ENCODE peak calls at places on chromosomes 12 and 14, in seven cellular contexts. M, U, A, D, W, I and G are unnamed samples.

GRCh38 chr14:101878222-101879211 is 85.9 kb upstream of the DYNC1H1 start:
- DNase-seq in I (no peak), M (no peak), A (no peak), D (peak), U (no peak), W (no peak), G (no peak)

GRCh38 chr12:108884116-108885012 is 4.5 kb downstream of the DAO start:
- DNase-seq in A (peak), D (no peak), M (peak), I (no peak), W (no peak), U (peak), G (no peak)

GRCh38 chr12:112855375-112855774 is 51.4 kb upstream of the OAS1 start:
- DNase-seq in A (peak), D (no peak), M (peak), U (no peak), I (no peak), W (no peak), G (no peak)

GRCh38 chr14:91280129-91280528 is 35.6 kb upstream of the GPR68 start:
- DNase-seq in I (no peak), D (no peak), W (no peak), M (no peak), U (no peak), A (no peak), G (no peak)

GRCh38 chr12:45273717-45274271 is 57.9 kb downstream of the ANO6 start:
- DNase-seq in M (peak), I (no peak), A (peak), W (no peak), U (peak), D (no peak), G (no peak)

GRCh38 chr14:80946187-80946586 is 4.6 kb upstream of the CEP128 start:
- DNase-seq in I (no peak), U (no peak), W (no peak), M (no peak), D (no peak), A (no peak), G (no peak)

GRCh38 chr14:69247691-69248440 is 12.1 kb upstream of the GALNT16 start:
- DNase-seq in M (no peak), A (no peak), I (no peak), D (peak), U (peak), W (no peak), G (no peak)

GRCh38 chr12:4157122-4157521 is 116.4 kb upstream of the CCND2 start:
- DNase-seq in U (no peak), I (no peak), W (no peak), D (no peak), A (no peak), M (no peak), G (no peak)

GRCh38 chr14:35287481-35288013 is 4.6 kb upstream of the PSMA6 start:
- DNase-seq in W (no peak), D (no peak), M (no peak), A (no peak), U (no peak), I (no peak), G (no peak)

GRCh38 chr14:38877744-38878388 is 225.2 kb downstream of the SEC23A start:
- DNase-seq in W (no peak), A (no peak), I (no peak), M (no peak), D (no peak), U (no peak), G (no peak)

GRCh38 chr12:47304161-47304560 is 224.4 kb upstream of the AMIGO2 start:
- DNase-seq in W (no peak), M (no peak), D (no peak), I (no peak), A (no peak), U (no peak), G (no peak)

GRCh38 chr12:124923906-124924734 is 9.7 kb upstream of the UBC start:
- DNase-seq in W (no peak), D (peak), I (no peak), A (no peak), U (no peak), M (no peak), G (no peak)

GRCh38 chr12:4648099-4648498 is 752 bp downstream of the AKAP3 start:
- DNase-seq in I (no peak), M (no peak), D (no peak), A (no peak), W (no peak), U (no peak), G (no peak)

GRCh38 chr12:59929091-59929490 is 333.3 kb downstream of the SLC16A7 start:
- DNase-seq in I (no peak), M (no peak), D (no peak), A (no peak), W (no peak), U (no peak), G (no peak)

GRCh38 chr14:92274055-92274454 is 48.9 kb upstream of the SLC24A4 start:
- DNase-seq in M (no peak), A (no peak), I (no peak), U (no peak), W (no peak), D (no peak), G (no peak)

GRCh38 chr12:91140660-91141045 is 29.4 kb upstream of the LUM start:
- DNase-seq in M (no peak), U (no peak), I (no peak), W (no peak), A (no peak), D (no peak), G (peak)

GRCh38 chr12:96103067-96103650 is 67.8 kb upstream of the LTA4H start:
- DNase-seq in W (no peak), A (no peak), D (peak), U (no peak), M (no peak), I (no peak), G (no peak)

GRCh38 chr12:41992029-41992428 is 152.6 kb downstream of the GXYLT1 start:
- DNase-seq in M (peak), I (no peak), W (no peak), D (no peak), A (no peak), U (no peak), G (no peak)

GRCh38 chr12:103771466-103771865 is 69.6 kb downstream of the NT5DC3 start:
- DNase-seq in W (no peak), U (peak), I (no peak), M (peak), D (peak), A (no peak), G (no peak)

GRCh38 chr12:114834621-114835020 is 150.6 kb upstream of the TBX3 start:
- DNase-seq in A (no peak), U (no peak), M (no peak), W (no peak), D (no peak), I (no peak), G (no peak)

GRCh38 chr14:97524579-97525319 is 727.6 kb downstream of the VRK1 start:
- DNase-seq in U (no peak), I (no peak), W (no peak), D (no peak), A (no peak), M (no peak), G (no peak)

GRCh38 chr12:110688446-110689001 is 391 bp downstream of the HVCN1 start:
- DNase-seq in U (no peak), M (no peak), I (no peak), A (no peak), D (no peak), W (no peak), G (no peak)

GRCh38 chr12:54891717-54892478 is 37.6 kb downstream of the MUCL1 start:
- DNase-seq in I (no peak), W (peak), D (no peak), M (no peak), A (no peak), U (no peak), G (no peak)

GRCh38 chr12:30806989-30807694 is 52.4 kb upstream of the CAPRIN2 start:
- DNase-seq in I (peak), U (peak), W (no peak), M (no peak), A (peak), D (no peak), G (no peak)

GRCh38 chr12:48973531-48973930 is 2.0 kb upstream of the WNT10B start:
- DNase-seq in A (no peak), U (no peak), W (no peak), I (no peak), M (no peak), D (peak), G (no peak)

DNA sequence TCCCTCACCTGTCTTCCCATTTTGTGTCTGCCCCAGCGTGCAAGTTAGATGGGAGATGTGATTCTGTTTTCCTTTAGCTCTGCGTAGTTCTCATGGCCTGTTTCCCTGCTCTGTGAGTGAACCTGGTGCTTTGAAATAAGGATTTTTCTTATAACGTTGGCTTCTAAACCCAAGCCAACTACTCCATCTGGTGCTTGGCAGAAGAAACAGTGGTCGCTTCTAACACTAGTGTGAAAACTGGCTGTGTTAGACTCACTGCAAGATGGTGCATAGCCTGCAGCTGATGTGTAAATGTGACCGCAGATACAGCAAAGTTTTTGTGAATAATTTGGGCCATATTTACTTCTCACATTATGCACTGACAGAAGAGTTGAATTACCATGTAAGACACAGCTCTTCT is 12.2 kb downstream of the GTF2H3 start:
- DNase-seq in I (no peak), M (no peak), W (no peak), D (no peak), U (no peak), A (no peak), G (no peak)
- H3K4me3 ChIP-seq in I (no peak), M (no peak), W (no peak), D (no peak), U (no peak), A (no peak), G (no peak)

DNA sequence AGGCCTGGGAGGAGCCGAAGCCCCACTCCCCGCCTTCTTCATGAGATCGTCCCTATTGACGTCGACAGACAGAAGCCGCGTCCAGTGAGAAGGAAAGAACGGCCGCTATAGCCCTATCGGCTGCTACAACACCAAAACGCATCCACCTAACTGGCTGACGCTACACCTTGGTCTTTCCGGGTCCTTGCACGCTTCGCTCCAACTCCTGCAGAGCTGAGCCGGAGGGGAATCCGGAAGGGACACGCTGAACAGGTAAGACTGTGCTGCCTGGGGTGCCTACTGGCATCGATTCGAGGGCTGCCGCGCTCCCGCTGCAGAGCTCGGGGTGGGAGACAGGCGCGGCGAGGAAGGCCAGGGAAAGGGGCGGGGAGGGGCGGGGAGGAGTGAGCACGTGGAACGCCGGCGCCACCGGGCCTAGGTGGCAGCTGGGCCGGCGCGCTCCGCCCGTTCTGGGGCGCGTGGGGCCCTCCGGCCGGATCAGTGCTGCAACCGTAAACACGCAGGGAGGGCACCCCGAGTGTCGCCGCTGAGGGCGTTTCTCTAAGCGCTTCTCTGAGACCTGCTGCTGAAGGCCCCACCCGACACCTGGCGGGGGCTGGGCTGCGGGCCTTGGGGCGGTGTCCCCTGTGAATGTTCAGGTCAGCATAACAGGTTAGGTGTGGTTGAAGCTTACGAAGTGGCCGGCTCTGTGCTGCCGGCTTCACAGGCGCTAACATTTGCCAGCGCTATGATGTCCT is at the start of gene DCAF4:
- DNase-seq in D (peak), W (peak), I (peak), M (peak), A (peak), U (peak), G (peak)
- TF ChIP-seq POLR2A in D (no peak), W (no peak), I (no peak), M (peak), A (peak), U (no peak), G (no peak)

GRCh38 chr14:54680636-54681035 is 113.7 kb downstream of the SAMD4A start:
- DNase-seq in U (no peak), A (no peak), I (no peak), M (no peak), D (no peak), W (no peak), G (no peak)
- TF ChIP-seq CTCF in U (no peak), A (no peak), I (no peak), M (no peak), D (no peak), W (no peak), G (no peak)

GRCh38 chr14:59439256-59440015 is 25.7 kb downstream of the GPR135 start:
- DNase-seq in A (no peak), U (no peak), D (no peak), I (no peak), W (no peak), M (no peak), G (no peak)
- H3K4me3 ChIP-seq in A (no peak), U (no peak), D (no peak), I (no peak), W (no peak), M (no peak), G (no peak)

GRCh38 chr14:104972301-104973211 is 5.6 kb downstream of the AHNAK2 start:
- DNase-seq in W (peak), I (no peak), A (peak), U (no peak), D (peak), M (peak), G (peak)
- TF ChIP-seq POLR2A in W (no peak), I (no peak), A (no peak), U (no peak), D (no peak), M (no peak), G (no peak)

DNA sequence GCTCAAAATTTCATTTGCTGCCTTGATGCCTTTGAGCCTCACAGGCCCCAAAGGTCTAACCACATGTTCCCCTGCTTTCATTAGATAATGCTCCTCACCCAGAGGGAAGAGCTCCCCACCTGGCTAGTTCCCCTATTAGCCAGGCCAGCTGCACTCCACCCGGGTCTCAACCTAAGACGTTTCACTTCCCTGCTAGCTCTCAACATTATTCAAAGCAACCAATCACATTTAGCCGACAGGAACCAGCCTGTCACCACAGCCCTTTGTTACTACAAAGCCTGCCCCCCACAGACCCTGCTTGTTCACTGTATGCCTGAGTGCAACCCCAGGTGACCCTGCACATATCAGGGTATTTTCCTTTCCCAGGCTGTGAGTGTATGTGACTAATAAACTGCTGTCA is 78.6 kb downstream of the SLC15A5 start:
- DNase-seq in M (no peak), A (no peak), U (no peak), D (no peak), W (no peak), I (no peak), G (no peak)
- TF ChIP-seq CTCF in M (no peak), A (no peak), U (no peak), D (no peak), W (no peak), I (no peak), G (no peak)

DNA sequence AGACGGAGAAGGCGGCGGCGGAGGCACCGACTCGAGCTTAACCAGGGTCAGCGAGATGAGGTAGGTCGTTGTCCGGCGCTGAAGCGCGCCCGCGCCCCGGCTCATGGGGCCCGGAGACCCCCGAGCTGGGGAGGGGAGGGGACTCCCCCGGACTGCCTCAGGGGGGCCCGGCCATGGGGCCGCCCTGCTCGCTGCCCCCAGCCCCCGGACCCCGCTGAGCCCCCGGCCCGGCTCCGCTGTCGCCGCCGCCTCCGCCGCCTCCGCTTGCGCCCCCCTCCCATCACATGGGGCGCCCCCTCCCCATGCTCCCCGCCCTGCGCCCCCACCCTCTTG is 434 bp downstream of the AGAP2 start:
- DNase-seq in I (no peak), U (no peak), W (no peak), M (no peak), D (no peak), A (no peak), G (no peak)
- H3K4me3 ChIP-seq in I (peak), U (peak), W (peak), M (peak), D (peak), A (no peak), G (no peak)

DNA sequence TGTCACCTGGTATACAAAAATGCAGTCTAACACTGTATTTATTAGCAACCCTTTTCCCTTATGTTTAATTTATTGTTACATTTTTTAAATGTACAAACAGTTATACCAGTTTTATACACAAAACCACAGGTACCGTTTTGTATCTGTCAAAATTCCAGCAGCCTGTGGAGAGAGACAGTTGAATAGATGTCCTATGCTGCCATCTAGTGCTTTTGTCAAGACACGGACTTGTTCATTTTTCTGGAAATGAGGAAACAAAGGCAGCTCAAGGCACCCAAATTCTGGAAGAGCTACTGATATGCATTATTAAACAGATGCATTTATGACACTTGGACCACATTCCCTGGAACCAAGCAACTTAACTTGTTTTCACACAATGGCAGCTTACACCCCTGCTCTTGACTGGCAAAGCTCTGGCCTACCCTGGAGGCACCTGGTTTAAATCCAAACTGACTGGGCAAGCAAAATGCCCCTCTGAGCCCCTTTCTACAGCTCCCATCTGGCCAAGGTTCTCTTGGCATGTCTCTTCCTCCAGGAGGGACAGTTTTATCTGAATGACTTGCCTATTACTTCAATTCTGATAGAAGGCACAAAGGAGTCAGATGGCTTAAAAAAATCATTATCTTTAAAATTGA is 286.9 kb upstream of the PRKD1 start:
- DNase-seq in D (no peak), A (peak), I (no peak), W (no peak), U (peak), M (peak), G (no peak)
- TF ChIP-seq POLR2A in D (no peak), A (no peak), I (no peak), W (no peak), U (no peak), M (no peak), G (no peak)

GRCh38 chr12:57765003-57765697 is 1.7 kb downstream of the CYP27B1 start:
- DNase-seq in I (no peak), D (no peak), A (no peak), M (peak), U (peak), W (peak), G (peak)
- TF ChIP-seq CTCF in I (no peak), D (no peak), A (peak), M (peak), U (no peak), W (peak), G (no peak)

DNA sequence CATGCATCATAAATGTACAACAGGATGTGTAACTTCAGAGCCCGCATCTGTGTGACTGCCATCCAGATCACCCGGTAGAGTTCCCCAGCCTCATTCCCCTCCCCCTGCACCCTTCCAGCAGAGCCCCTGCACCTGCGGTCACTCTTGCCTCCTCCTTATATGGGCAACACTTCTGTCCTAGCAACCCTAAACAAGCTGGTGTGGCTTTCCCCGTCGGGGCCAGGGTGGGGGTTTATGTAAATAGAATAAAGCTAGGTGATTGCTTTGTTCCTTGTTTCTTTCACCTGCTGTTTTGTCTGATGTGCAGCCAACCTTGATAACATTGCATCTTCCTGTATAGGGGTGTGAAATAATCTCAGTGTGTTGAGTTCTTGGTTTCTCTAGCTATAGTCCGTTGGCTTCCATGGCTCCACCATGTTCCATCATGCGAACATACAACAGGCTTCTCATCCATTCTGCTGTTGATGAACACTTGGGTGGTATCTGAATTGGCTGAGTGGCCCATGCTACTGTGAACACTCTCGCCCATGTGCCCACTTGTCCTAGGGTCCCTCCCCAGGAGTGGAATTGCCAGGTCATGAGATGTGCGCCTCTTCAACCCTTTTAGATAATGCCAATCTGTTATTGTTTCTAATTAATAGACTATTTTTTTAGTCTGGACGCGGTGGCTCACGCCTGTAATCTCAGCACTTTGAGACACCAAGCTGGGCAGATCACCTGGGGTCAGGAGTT is 102.2 kb downstream of the KIF26A start:
- DNase-seq in A (no peak), I (no peak), U (peak), D (no peak), M (no peak), W (no peak), G (no peak)
- H3K4me3 ChIP-seq in A (no peak), I (no peak), U (no peak), D (no peak), M (no peak), W (no peak), G (no peak)